ENCODE peak calls at places on chromosomes 13 and 19, in eight cellular contexts. P is tibial nerve; U is tibial artery; D is fibroblast of pulmonary artery; O is CD8-positive, alpha-beta T cell; J is mucosa of descending colon; M is HFF-Myc; Q is epithelial cell of esophagus. Y is an unnamed sample.

GRCh38 chr13:30725331-30726085 is 9.8 kb upstream of the ALOX5AP start:
- DNase-seq in M (no peak), D (no peak), P (no peak), O (no peak), J (no peak), Q (no peak), U (peak; percentile 77), Y (peak; percentile 41)

GRCh38 chr19:49861127-49861526 is 6.2 kb downstream of the PNKP start:
- DNase-seq in M (no peak), J (peak; percentile 72), Q (peak; percentile 47), O (no peak), P (peak; percentile 71), U (no peak), D (no peak), Y (no peak)

GRCh38 chr19:14614099-14614412 is 31.2 kb downstream of the CLEC17A start:
- DNase-seq in O (no peak), D (no peak), U (no peak), M (no peak), J (no peak), Q (no peak), P (no peak), Y (no peak)

GRCh38 chr13:42894765-42895181 is 97.3 kb downstream of the EPSTI1 start:
- DNase-seq in M (peak; percentile 45), D (peak; percentile 95), P (no peak), J (no peak), U (no peak), Q (peak; percentile 38), O (no peak), Y (peak; percentile 58)

GRCh38 chr13:23497186-23497585 is 63.7 kb upstream of the SACS start:
- DNase-seq in P (no peak), J (no peak), D (no peak), M (no peak), Q (no peak), O (no peak), U (no peak), Y (peak; percentile 50)

GRCh38 chr19:51799998-51800848 is 5.3 kb downstream of the FPR3 start:
- DNase-seq in U (peak; percentile 78), O (no peak), M (no peak), D (peak; percentile 99), J (no peak), P (no peak), Q (no peak), Y (peak; percentile 6)

GRCh38 chr13:27534108-27534975 is 84.0 kb upstream of the MTIF3 start:
- DNase-seq in M (no peak), P (no peak), Q (no peak), O (no peak), D (no peak), J (no peak), U (no peak), Y (no peak)

GRCh38 chr19:1584500-1585242 is 8.0 kb downstream of the MBD3 start:
- DNase-seq in J (no peak), P (no peak), O (no peak), D (no peak), M (no peak), Q (no peak), U (no peak), Y (no peak)

GRCh38 chr19:47375694-47376588 is 26.8 kb downstream of the DHX34 start:
- DNase-seq in O (no peak), P (no peak), Q (no peak), M (no peak), D (no peak), J (no peak), U (no peak), Y (no peak)

GRCh38 chr13:54975676-54976075 is 1947.1 kb downstream of the OLFM4 start:
- DNase-seq in J (no peak), D (no peak), Q (no peak), U (no peak), P (no peak), O (no peak), M (no peak), Y (no peak)

GRCh38 chr19:4976412-4977298 is 7.7 kb downstream of the KDM4B start:
- DNase-seq in M (peak; percentile 90), O (no peak), P (peak; percentile 74), D (peak; percentile 99), Q (peak; percentile 93), J (no peak), U (peak; percentile 91), Y (peak; percentile 86)

GRCh38 chr13:106786006-106786579 is 218.2 kb upstream of the ARGLU1 start:
- DNase-seq in J (no peak), U (no peak), P (no peak), O (no peak), D (no peak), Q (no peak), M (no peak), Y (no peak)

GRCh38 chr13:33108620-33109019 is 92.4 kb downstream of the KL start:
- DNase-seq in U (no peak), J (no peak), O (no peak), P (no peak), Q (no peak), D (peak; percentile 34), M (no peak), Y (no peak)

GRCh38 chr13:97109841-97110492 is 112.2 kb upstream of the MBNL2 start:
- DNase-seq in Q (peak; percentile 90), O (peak; percentile 73), M (no peak), U (peak; percentile 96), J (peak; percentile 94), D (peak; percentile 93), P (peak; percentile 77), Y (peak; percentile 83)

GRCh38 chr13:51970251-51970793 is 40.9 kb downstream of the ATP7B start:
- DNase-seq in Q (no peak), D (no peak), J (no peak), M (no peak), O (no peak), U (no peak), P (no peak), Y (no peak)

GRCh38 chr13:77868717-77869116 is 49.9 kb downstream of the EDNRB start:
- DNase-seq in O (no peak), D (peak; percentile 50), J (no peak), P (no peak), M (no peak), Q (peak; percentile 19), U (no peak), Y (peak; percentile 12)

GRCh38 chr19:39405930-39406655 is 554 bp upstream of the ZFP36 start:
- DNase-seq in U (no peak), J (no peak), O (peak; percentile 85), P (no peak), Q (peak; percentile 65), M (no peak), D (no peak), Y (no peak)

DNA sequence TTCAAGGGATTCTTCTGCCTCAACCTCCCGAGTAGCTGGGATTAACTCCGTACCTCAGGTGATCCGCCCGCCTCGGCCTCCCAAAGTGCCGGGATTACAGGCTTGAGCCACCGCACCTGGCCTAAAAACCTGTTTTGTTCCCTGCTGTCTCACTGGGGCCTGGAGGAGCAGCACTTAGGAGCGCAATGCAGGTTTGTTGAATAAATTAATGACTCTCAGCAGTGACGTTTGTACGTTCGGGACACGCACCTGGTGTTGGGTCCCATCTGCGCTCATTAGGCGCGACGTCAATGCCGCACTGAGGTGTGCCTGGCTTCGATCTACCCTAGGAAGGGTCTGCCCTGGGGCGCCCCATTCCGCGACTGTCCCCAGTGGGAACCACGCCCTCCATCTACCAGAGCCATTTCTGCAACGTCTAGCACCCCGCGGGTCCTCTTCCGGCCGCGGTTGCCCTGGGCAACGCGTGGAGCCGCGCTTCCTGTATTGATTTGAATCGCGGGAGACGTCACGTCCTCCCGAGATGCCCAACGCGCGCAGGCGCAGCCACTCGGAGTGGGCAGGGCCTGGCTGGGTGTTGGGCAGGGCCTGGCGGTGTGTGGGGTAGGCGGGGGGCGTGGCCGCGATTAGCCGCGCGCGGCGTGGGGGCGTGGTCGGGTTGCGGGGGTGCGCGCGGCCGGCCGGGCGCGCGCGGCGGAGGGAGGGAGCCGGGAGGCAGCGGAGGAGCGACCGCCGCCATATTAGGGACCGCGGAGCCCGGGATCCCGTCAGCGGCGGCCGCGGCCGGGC is at the start of gene FZR1:
- DNase-seq in Q (peak; percentile 99), P (peak; percentile 98), D (peak; percentile 99), O (peak; percentile 100), J (peak; percentile 100), M (peak; percentile 88), U (peak; percentile 99), Y (peak; percentile 99)
- TF ChIP-seq CTCF in Q (no peak), P (no peak), D (peak; percentile 1), O (no peak), J (no peak), M (no peak), U (no peak), Y (no peak)

GRCh38 chr13:21837841-21838551 is 167.1 kb downstream of the FGF9 start:
- DNase-seq in J (no peak), M (no peak), O (no peak), D (no peak), U (no peak), Q (no peak), P (no peak), Y (no peak)
- H3K4me3 ChIP-seq in J (no peak overlapping the region), M (no peak overlapping the region), O (no peak overlapping the region), D (no peak overlapping the region), U (no peak overlapping the region), Q (no peak overlapping the region), P (no peak overlapping the region), Y (no peak overlapping the region)

GRCh38 chr13:112104873-112105234 is 37.9 kb downstream of the SOX1 start:
- DNase-seq in M (no peak), U (no peak), O (no peak), P (no peak), Q (no peak), D (no peak), J (no peak), Y (no peak)

GRCh38 chr13:112103971-112104872 is 37.3 kb downstream of the SOX1 start:
- DNase-seq in O (no peak), Q (no peak), M (no peak), D (no peak), U (no peak), J (no peak), P (no peak), Y (no peak)

GRCh38 chr13:112103260-112103843 is 36.4 kb downstream of the SOX1 start:
- DNase-seq in M (no peak), U (peak; percentile 25), P (no peak), Q (no peak), O (no peak), D (no peak), J (no peak), Y (no peak)

GRCh38 chr13:112101360-112101930 is 34.5 kb downstream of the SOX1 start:
- DNase-seq in O (no peak), D (no peak), P (no peak), J (no peak), M (no peak), U (no peak), Q (no peak), Y (no peak)

DNA sequence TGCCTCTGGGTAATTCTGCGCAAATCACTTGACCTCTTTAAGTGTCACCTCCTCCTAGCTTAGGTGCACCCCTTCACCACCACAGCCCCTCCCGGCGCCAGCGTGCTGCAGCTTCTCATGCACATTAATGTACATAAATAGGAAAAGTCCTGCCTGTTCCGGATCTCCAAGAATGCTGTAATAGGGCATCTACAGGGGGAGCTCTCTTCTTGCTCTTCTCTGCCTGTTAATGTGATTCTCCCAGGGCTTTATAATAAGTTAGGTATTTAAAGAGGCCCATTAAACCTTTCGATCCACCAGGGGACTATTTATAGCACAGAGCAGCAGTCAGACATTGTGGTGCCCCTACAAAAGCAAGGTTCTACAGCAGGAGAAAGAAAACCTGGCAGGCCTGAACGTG is 35.3 kb downstream of the SOX1 start:
- DNase-seq in D (no peak), U (peak; percentile 11), P (no peak), J (no peak), Q (no peak), M (no peak), O (no peak), Y (no peak)
- TF ChIP-seq CTCF in D (no peak), U (no peak), P (no peak), J (no peak), Q (no peak), M (no peak), O (no peak), Y (no peak)

GRCh38 chr13:41054212-41054877 is 7.0 kb upstream of the WBP4 start:
- DNase-seq in D (peak; percentile 64), O (no peak), U (no peak), J (no peak), M (peak; percentile 51), Q (peak; percentile 65), P (no peak), Y (peak; percentile 61)
- H3K4me3 ChIP-seq in D (no peak overlapping the region), O (no peak overlapping the region), U (no peak overlapping the region), J (no peak overlapping the region), M (no peak overlapping the region), Q (no peak overlapping the region), P (no peak overlapping the region), Y (no peak overlapping the region)

Y was measured in astrocyte of the spinal cord.